ENCODE peak calls at places on chromosome 2, in seven cellular contexts. One of them, this sample, is unnamed.

GRCh38 chr2:99648115-99648850 is 158.5 kb upstream of the REV1 start:
- DNase-seq in left ventricle myocardium inferior: no peak
- DNase-seq in fibroblast of lung: peak; percentile 71
- DNase-seq in tibial nerve: no peak
- DNase-seq in uterus: no peak
- DNase-seq in HCT116: no peak
- DNase-seq in A549: no peak
- DNase-seq in this sample: no peak

GRCh38 chr2:224657349-224657748 is 58.8 kb downstream of the CCDC195 start:
- DNase-seq in HCT116: no peak
- DNase-seq in uterus: no peak
- DNase-seq in left ventricle myocardium inferior: no peak
- DNase-seq in fibroblast of lung: no peak
- DNase-seq in tibial nerve: no peak
- DNase-seq in A549: no peak
- DNase-seq in this sample: no peak

GRCh38 chr2:179460101-179460500 is 195.5 kb upstream of the SESTD1 start:
- DNase-seq in HCT116: no peak
- DNase-seq in A549: no peak
- DNase-seq in fibroblast of lung: no peak
- DNase-seq in tibial nerve: no peak
- DNase-seq in uterus: no peak
- DNase-seq in left ventricle myocardium inferior: no peak
- DNase-seq in this sample: no peak

GRCh38 chr2:24853046-24853445 is 59.8 kb downstream of the CENPO start:
- DNase-seq in left ventricle myocardium inferior: no peak
- DNase-seq in fibroblast of lung: no peak
- DNase-seq in tibial nerve: no peak
- DNase-seq in A549: no peak
- DNase-seq in uterus: no peak
- DNase-seq in HCT116: no peak
- DNase-seq in this sample: no peak

GRCh38 chr2:43323810-43324588 is 97.6 kb upstream of the ZFP36L2 start:
- DNase-seq in HCT116: no peak
- DNase-seq in left ventricle myocardium inferior: peak; percentile 72
- DNase-seq in tibial nerve: peak; percentile 81
- DNase-seq in uterus: peak; percentile 78
- DNase-seq in fibroblast of lung: no peak
- DNase-seq in A549: no peak
- DNase-seq in this sample: no peak

GRCh38 chr2:58293056-58293455 is 51.9 kb upstream of the FANCL start:
- DNase-seq in A549: no peak
- DNase-seq in left ventricle myocardium inferior: no peak
- DNase-seq in fibroblast of lung: no peak
- DNase-seq in uterus: no peak
- DNase-seq in tibial nerve: no peak
- DNase-seq in HCT116: no peak
- DNase-seq in this sample: no peak

GRCh38 chr2:86249843-86250402 is 50.7 kb downstream of the MRPL35 start:
- DNase-seq in uterus: peak; percentile 31
- DNase-seq in tibial nerve: no peak
- DNase-seq in left ventricle myocardium inferior: no peak
- DNase-seq in fibroblast of lung: peak; percentile 6
- DNase-seq in A549: no peak
- DNase-seq in HCT116: no peak
- DNase-seq in this sample: no peak

GRCh38 chr2:201127570-201127969 is 11.6 kb downstream of the CFLAR start:
- DNase-seq in uterus: no peak
- DNase-seq in tibial nerve: no peak
- DNase-seq in left ventricle myocardium inferior: no peak
- DNase-seq in fibroblast of lung: peak; percentile 80
- DNase-seq in A549: no peak
- DNase-seq in HCT116: no peak
- DNase-seq in this sample: no peak

GRCh38 chr2:56444339-56444738 is 260.5 kb downstream of the CCDC85A start:
- DNase-seq in uterus: no peak
- DNase-seq in A549: no peak
- DNase-seq in tibial nerve: no peak
- DNase-seq in fibroblast of lung: no peak
- DNase-seq in left ventricle myocardium inferior: no peak
- DNase-seq in HCT116: no peak
- DNase-seq in this sample: peak; percentile 68

GRCh38 chr2:69202323-69202722 is 184.7 kb downstream of the GFPT1 start:
- DNase-seq in A549: no peak
- DNase-seq in fibroblast of lung: no peak
- DNase-seq in tibial nerve: no peak
- DNase-seq in uterus: peak; percentile 42
- DNase-seq in HCT116: no peak
- DNase-seq in left ventricle myocardium inferior: no peak
- DNase-seq in this sample: no peak

GRCh38 chr2:133886735-133887675 is 318.7 kb upstream of the NCKAP5 start:
- DNase-seq in uterus: no peak
- DNase-seq in left ventricle myocardium inferior: peak; percentile 70
- DNase-seq in tibial nerve: peak; percentile 73
- DNase-seq in HCT116: peak; percentile 70
- DNase-seq in A549: peak; percentile 71
- DNase-seq in fibroblast of lung: peak; percentile 50
- DNase-seq in this sample: peak; percentile 79

GRCh38 chr2:230430957-230431635 is 15.1 kb downstream of the SP100 start:
- DNase-seq in A549: no peak
- DNase-seq in uterus: no peak
- DNase-seq in left ventricle myocardium inferior: no peak
- DNase-seq in fibroblast of lung: no peak
- DNase-seq in HCT116: no peak
- DNase-seq in tibial nerve: no peak
- DNase-seq in this sample: no peak

GRCh38 chr2:26018184-26018716 is 15.6 kb upstream of the RAB10 start:
- DNase-seq in HCT116: peak; percentile 74
- DNase-seq in left ventricle myocardium inferior: peak; percentile 71
- DNase-seq in A549: peak; percentile 95
- DNase-seq in uterus: peak; percentile 49
- DNase-seq in fibroblast of lung: peak; percentile 89
- DNase-seq in tibial nerve: peak; percentile 47
- DNase-seq in this sample: peak; percentile 86

GRCh38 chr2:6254446-6254845 is 562.3 kb downstream of the SOX11 start:
- DNase-seq in fibroblast of lung: no peak
- DNase-seq in A549: no peak
- DNase-seq in left ventricle myocardium inferior: no peak
- DNase-seq in tibial nerve: no peak
- DNase-seq in uterus: no peak
- DNase-seq in HCT116: no peak
- DNase-seq in this sample: no peak

GRCh38 chr2:201401815-201402214 is 44.7 kb upstream of the FLACC1 start:
- DNase-seq in A549: no peak
- DNase-seq in tibial nerve: no peak
- DNase-seq in left ventricle myocardium inferior: no peak
- DNase-seq in fibroblast of lung: no peak
- DNase-seq in uterus: no peak
- DNase-seq in HCT116: no peak
- DNase-seq in this sample: no peak

GRCh38 chr2:204977914-204978313 is 432.6 kb downstream of the PARD3B start:
- DNase-seq in left ventricle myocardium inferior: no peak
- DNase-seq in tibial nerve: no peak
- DNase-seq in HCT116: no peak
- DNase-seq in A549: no peak
- DNase-seq in fibroblast of lung: no peak
- DNase-seq in uterus: no peak
- DNase-seq in this sample: no peak

GRCh38 chr2:150482111-150482510 is 5.4 kb downstream of the RND3 start:
- DNase-seq in uterus: no peak
- DNase-seq in tibial nerve: no peak
- DNase-seq in A549: no peak
- DNase-seq in HCT116: no peak
- DNase-seq in fibroblast of lung: no peak
- DNase-seq in left ventricle myocardium inferior: no peak
- DNase-seq in this sample: no peak

GRCh38 chr2:53826587-53827397 is 33.0 kb downstream of the GPR75 start:
- DNase-seq in left ventricle myocardium inferior: no peak
- DNase-seq in tibial nerve: no peak
- DNase-seq in uterus: no peak
- DNase-seq in HCT116: no peak
- DNase-seq in A549: no peak
- DNase-seq in fibroblast of lung: no peak
- DNase-seq in this sample: no peak

GRCh38 chr2:207895236-207895860 is 125.6 kb upstream of the FZD5 start:
- DNase-seq in A549: no peak
- DNase-seq in left ventricle myocardium inferior: no peak
- DNase-seq in uterus: no peak
- DNase-seq in fibroblast of lung: no peak
- DNase-seq in tibial nerve: no peak
- DNase-seq in HCT116: no peak
- DNase-seq in this sample: no peak

GRCh38 chr2:224145751-224146355 is 106.8 kb upstream of the SERPINE2 start:
- DNase-seq in uterus: peak; percentile 17
- DNase-seq in left ventricle myocardium inferior: no peak
- DNase-seq in tibial nerve: no peak
- DNase-seq in A549: peak; percentile 35
- DNase-seq in HCT116: peak; percentile 75
- DNase-seq in fibroblast of lung: peak; percentile 89
- DNase-seq in this sample: no peak

GRCh38 chr2:86335865-86336321 is 1.5 kb downstream of the REEP1 start:
- DNase-seq in A549: no peak
- DNase-seq in left ventricle myocardium inferior: no peak
- DNase-seq in tibial nerve: no peak
- DNase-seq in HCT116: no peak
- DNase-seq in uterus: no peak
- DNase-seq in fibroblast of lung: no peak
- DNase-seq in this sample: no peak

GRCh38 chr2:170822292-170822884 is 5.7 kb downstream of the GAD1 start:
- DNase-seq in fibroblast of lung: no peak
- DNase-seq in A549: no peak
- DNase-seq in HCT116: no peak
- DNase-seq in tibial nerve: no peak
- DNase-seq in uterus: no peak
- DNase-seq in left ventricle myocardium inferior: no peak
- DNase-seq in this sample: no peak
- TF ChIP-seq CTCF in fibroblast of lung: peak; percentile 10
- TF ChIP-seq CTCF in A549: peak; percentile 43
- TF ChIP-seq CTCF in HCT116: no peak
- TF ChIP-seq CTCF in tibial nerve: no peak
- TF ChIP-seq CTCF in uterus: peak; percentile 17
- TF ChIP-seq CTCF in left ventricle myocardium inferior: peak; percentile 36
- TF ChIP-seq CTCF in this sample: peak; percentile 10

DNA sequence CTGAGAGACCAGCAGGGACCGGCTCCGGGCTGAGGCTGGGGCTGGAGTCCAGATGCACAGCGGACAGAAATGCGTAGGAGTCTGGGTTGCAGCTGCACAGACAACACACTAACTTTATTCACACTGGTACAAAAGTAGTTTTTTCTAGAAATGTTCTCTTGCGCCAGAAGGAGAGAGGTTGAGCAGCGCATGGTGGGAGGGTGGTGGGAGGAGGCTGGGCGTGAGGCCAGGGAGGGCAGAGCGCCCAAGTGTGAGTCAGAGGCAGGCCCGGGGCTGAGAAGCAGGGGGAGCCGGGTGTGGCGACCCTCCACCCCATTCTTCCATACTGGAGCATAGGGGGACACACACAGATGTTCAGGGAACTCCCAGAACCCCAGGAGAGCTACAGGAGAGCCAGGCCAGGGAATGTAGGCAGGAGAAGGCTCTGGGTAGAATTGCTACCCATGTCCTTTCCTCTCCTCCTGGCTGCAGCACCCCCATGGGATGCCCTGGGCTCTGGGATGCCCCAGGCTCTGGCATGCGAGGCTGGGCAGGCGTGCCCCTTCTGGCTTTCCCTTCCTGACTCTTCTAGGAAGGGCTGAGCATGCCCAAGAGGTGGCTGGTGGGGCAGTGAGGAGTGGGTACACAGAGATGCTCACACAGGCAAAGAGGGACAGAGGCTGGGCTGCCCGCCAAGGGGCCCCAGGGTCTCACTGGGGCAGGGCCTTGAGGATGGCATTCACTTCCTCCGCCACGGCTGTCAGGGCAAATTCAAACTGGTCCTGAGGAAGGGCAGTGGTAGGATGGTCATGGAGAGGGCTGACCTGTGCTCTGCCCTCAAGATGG is 10.6 kb downstream of the DNAJB2 start:
- DNase-seq in left ventricle myocardium inferior: peak; percentile 79
- DNase-seq in uterus: peak; percentile 90
- DNase-seq in HCT116: no peak
- DNase-seq in fibroblast of lung: peak; percentile 93
- DNase-seq in A549: no peak
- DNase-seq in tibial nerve: peak; percentile 73
- DNase-seq in this sample: peak; percentile 77
- H3K27ac ChIP-seq in left ventricle myocardium inferior: peak overlapping the region; percentile 66
- H3K27ac ChIP-seq in uterus: peak overlapping the region; percentile 92
- H3K27ac ChIP-seq in HCT116: no peak overlapping the region
- H3K27ac ChIP-seq in fibroblast of lung: peak overlapping the region; percentile 45
- H3K27ac ChIP-seq in A549: peak overlapping the region; percentile 66
- H3K27ac ChIP-seq in tibial nerve: peak overlapping the region; percentile 100
- H3K27ac ChIP-seq in this sample: no peak overlapping the region

GRCh38 chr2:174776223-174776622 is 12.0 kb upstream of the CHRNA1 start:
- DNase-seq in HCT116: no peak
- DNase-seq in uterus: no peak
- DNase-seq in tibial nerve: no peak
- DNase-seq in fibroblast of lung: no peak
- DNase-seq in A549: no peak
- DNase-seq in left ventricle myocardium inferior: no peak
- DNase-seq in this sample: no peak
- TF ChIP-seq CTCF in HCT116: peak; percentile 81
- TF ChIP-seq CTCF in uterus: no peak
- TF ChIP-seq CTCF in tibial nerve: no peak
- TF ChIP-seq CTCF in fibroblast of lung: peak; percentile 39
- TF ChIP-seq CTCF in A549: no peak
- TF ChIP-seq CTCF in left ventricle myocardium inferior: no peak
- TF ChIP-seq CTCF in this sample: no peak

GRCh38 chr2:14354231-14354630 is 278.3 kb upstream of the LRATD1 start:
- DNase-seq in fibroblast of lung: no peak
- DNase-seq in A549: no peak
- DNase-seq in tibial nerve: no peak
- DNase-seq in HCT116: no peak
- DNase-seq in uterus: no peak
- DNase-seq in left ventricle myocardium inferior: no peak
- DNase-seq in this sample: no peak

GRCh38 chr2:14352067-14352466 is 280.4 kb upstream of the LRATD1 start:
- DNase-seq in tibial nerve: no peak
- DNase-seq in left ventricle myocardium inferior: no peak
- DNase-seq in HCT116: no peak
- DNase-seq in fibroblast of lung: no peak
- DNase-seq in A549: no peak
- DNase-seq in uterus: no peak
- DNase-seq in this sample: no peak

GRCh38 chr2:14348247-14348646 is 284.3 kb upstream of the LRATD1 start:
- DNase-seq in A549: no peak
- DNase-seq in fibroblast of lung: no peak
- DNase-seq in tibial nerve: no peak
- DNase-seq in uterus: no peak
- DNase-seq in left ventricle myocardium inferior: no peak
- DNase-seq in HCT116: no peak
- DNase-seq in this sample: no peak

GRCh38 chr2:14355102-14355501 is 277.4 kb upstream of the LRATD1 start:
- DNase-seq in uterus: no peak
- DNase-seq in A549: no peak
- DNase-seq in left ventricle myocardium inferior: no peak
- DNase-seq in tibial nerve: no peak
- DNase-seq in HCT116: no peak
- DNase-seq in fibroblast of lung: no peak
- DNase-seq in this sample: no peak

DNA sequence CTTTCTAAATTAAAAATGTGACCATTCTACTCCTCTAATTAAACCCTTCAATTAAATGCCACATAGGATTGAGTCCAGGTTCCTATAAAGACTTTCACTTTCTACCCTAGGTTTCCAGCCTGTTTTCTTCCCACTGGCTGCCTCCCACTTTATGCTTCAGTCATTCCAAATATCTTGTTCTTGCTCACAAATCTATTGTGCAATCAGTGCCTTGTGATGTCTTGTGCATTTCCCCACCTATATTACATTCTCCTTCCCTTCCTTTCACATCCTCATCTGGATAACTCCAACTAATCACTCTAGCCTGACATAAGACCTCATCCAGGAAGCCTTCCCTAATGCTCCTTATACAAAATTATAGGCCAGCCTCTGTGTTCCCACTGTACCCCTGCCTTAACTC is 281.7 kb upstream of the LRATD1 start:
- DNase-seq in left ventricle myocardium inferior: no peak
- DNase-seq in A549: no peak
- DNase-seq in fibroblast of lung: no peak
- DNase-seq in HCT116: no peak
- DNase-seq in tibial nerve: no peak
- DNase-seq in uterus: no peak
- DNase-seq in this sample: no peak
- H3K27ac ChIP-seq in left ventricle myocardium inferior: no peak overlapping the region
- H3K27ac ChIP-seq in A549: no peak overlapping the region
- H3K27ac ChIP-seq in fibroblast of lung: no peak overlapping the region
- H3K27ac ChIP-seq in HCT116: no peak overlapping the region
- H3K27ac ChIP-seq in tibial nerve: no peak overlapping the region
- H3K27ac ChIP-seq in uterus: no peak overlapping the region
- H3K27ac ChIP-seq in this sample: no peak overlapping the region